ENCODE peak calls at places on chromosomes 6 and 20, in four cellular contexts. J is IMR-90, L is A549, D is K562. T is an unnamed sample.

GRCh38 chr6:21227486-21227885 is 366.1 kb upstream of the SOX4 start:
- DNase-seq in L (no peak), D (no peak), J (peak), T (no peak)

GRCh38 chr20:17845701-17846475 is 122.7 kb downstream of the SNX5 start:
- DNase-seq in L (no peak), D (no peak), J (peak), T (no peak)

GRCh38 chr6:141851063-141851462 is 281.7 kb upstream of the GJE1 start:
- DNase-seq in D (no peak), L (no peak), J (peak), T (no peak)

GRCh38 chr20:42191140-42191860 is 573.1 kb upstream of the CHD6 start:
- DNase-seq in D (no peak), L (no peak), J (no peak), T (no peak)

GRCh38 chr20:19100975-19101374 is 111.5 kb upstream of the SLC24A3 start:
- DNase-seq in L (no peak), J (no peak), D (no peak), T (no peak)

GRCh38 chr20:32638848-32639247 is 34.9 kb downstream of the C20orf203 start:
- DNase-seq in D (no peak), J (no peak), L (no peak), T (no peak)

GRCh38 chr6:159633196-159633595 is 59.8 kb downstream of the SOD2 start:
- DNase-seq in L (peak), D (peak), J (peak), T (peak)

GRCh38 chr6:118706702-118707101 is 55.3 kb upstream of the CEP85L start:
- DNase-seq in L (no peak), J (no peak), D (no peak), T (no peak)

GRCh38 chr20:41984031-41984430 is 365.9 kb upstream of the CHD6 start:
- DNase-seq in J (no peak), D (no peak), L (no peak), T (no peak)

GRCh38 chr6:170050591-170051041 is 240.3 kb downstream of the DLL1 start:
- DNase-seq in D (no peak), L (no peak), J (no peak), T (no peak)
- TF ChIP-seq BHLHE40 in D (no peak), L (no peak), J (no peak), T (no peak)

DNA sequence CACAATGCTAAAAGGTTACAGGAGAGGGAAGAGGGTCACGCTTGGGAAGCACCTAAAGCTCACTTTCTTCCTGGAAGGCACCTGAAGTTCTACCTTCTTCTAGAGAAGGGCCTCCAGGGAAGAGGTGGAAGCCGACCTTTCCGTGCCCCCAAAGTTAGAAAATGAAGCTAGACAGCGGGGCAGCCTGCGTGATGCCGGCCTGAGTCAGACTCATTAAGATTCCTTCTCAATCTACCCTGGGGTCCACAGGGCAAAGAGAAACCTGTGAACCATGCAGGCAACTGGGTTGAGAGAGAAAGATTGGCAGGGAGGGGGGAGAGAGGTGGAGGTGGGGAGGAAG is 54.8 kb upstream of the CCDC167 start:
- DNase-seq in L (no peak), D (no peak), J (peak), T (no peak)
- TF ChIP-seq BHLHE40 in L (no peak), D (no peak), J (no peak), T (no peak)

DNA sequence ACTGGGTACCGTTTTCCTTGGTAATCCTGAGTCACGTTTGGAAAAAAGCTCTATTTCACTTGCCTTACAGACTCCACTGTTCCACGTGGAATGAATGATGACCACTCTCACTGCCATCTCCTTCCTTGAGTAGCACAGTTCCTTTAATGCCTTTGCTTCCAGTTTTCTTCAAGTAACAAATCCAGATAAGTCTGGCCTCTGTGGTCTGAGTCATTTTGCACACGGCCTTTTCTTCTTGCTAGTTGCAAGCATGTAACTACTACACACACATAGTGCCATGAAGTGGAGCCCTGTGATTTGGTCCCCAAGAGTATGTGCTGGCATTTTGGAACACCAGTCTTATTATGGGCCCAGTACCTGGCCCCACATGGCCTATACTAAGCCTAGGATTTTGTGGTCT is 182.8 kb downstream of the SASH1 start:
- DNase-seq in D (no peak), J (peak), L (no peak), T (no peak)
- TF ChIP-seq BHLHE40 in D (no peak), J (no peak), L (no peak), T (no peak)

DNA sequence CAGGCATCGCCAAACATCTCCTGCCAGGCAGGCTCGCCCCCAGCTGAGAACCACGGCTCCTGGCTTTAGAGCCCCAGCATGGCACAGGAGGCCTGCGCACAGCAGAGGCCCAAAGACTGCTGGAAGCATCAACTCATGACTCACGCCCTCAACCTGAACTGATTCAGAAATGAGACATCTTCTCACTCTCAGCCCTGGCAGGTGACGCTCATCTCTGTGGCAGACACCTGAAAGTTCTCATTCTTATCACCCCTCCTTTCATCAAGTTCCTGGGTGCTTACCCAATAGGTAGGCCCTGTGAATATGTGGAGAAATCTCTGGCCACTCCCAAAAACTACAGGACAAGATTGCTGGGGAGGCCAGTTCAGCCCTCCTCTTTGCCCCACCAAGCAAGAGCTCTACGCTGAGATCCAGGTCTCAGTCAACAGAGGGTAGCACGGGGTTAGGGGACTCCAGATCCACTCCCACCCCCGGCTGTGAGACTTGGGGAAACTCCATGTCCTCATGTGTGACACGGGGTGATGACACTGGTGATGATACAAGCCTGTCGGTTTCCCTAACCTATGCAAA is 11.3 kb downstream of the NFATC2 start:
- DNase-seq in D (no peak), L (peak), J (peak), T (no peak)
- TF ChIP-seq BHLHE40 in D (no peak), L (no peak), J (no peak), T (no peak)

GRCh38 chr6:55208469-55208868 is 34.2 kb downstream of the HCRTR2 start:
- DNase-seq in L (no peak), D (no peak), J (no peak), T (no peak)

GRCh38 chr6:55212147-55212546 is 37.8 kb downstream of the HCRTR2 start:
- DNase-seq in J (peak), D (no peak), L (no peak), T (no peak)

GRCh38 chr6:55210952-55211351 is 36.6 kb downstream of the HCRTR2 start:
- DNase-seq in J (no peak), D (no peak), L (no peak), T (no peak)

DNA sequence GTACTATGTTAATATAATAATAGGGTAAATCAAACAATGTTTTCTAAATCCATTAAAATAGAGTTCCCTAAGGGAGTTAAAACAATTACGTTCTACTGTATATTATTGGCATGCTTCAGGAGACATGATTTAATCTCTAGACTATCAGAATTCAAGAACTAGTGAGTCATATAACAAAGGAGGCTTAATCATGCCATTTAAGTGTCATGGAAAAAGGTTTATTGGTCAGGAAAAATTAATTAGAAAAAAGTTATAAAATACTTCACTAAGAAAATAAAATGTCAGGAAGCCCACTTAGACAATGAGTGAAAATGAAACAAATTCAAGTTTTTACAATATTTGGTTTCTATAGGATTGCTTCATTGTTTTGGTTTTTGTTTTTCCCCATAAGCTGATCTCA is 34.7 kb downstream of the HCRTR2 start:
- DNase-seq in D (no peak), J (no peak), L (no peak), T (no peak)
- TF ChIP-seq BHLHE40 in D (no peak), J (no peak), L (no peak), T (no peak)

DNA sequence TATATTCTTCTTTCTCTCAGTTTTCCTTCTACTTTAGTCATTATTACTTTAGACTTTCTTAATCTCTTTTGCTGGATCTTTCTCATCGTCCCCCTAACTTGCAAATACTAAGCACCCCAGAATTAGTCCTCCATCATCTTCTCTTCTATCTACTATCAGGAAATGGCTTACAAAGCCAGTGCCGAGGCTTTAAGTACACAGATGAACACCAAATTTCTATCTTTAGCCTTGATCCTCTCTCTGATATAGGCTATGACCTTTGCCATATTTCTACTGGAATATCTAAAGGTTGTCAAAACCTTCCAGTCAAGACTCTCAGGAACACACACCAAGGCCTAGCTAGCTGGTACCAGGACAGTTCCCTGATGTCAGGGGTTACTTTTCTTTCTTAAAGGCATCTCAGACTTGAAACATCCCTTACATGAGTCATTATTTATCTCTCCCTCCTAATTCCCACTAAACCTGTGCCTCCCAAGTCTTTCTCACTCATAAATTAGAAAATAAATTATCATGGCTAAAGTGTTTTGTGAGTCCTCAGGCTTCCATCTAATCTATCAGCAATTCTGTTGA is 278.6 kb upstream of the TCF21 start:
- DNase-seq in D (no peak), J (peak), L (peak), T (no peak)
- TF ChIP-seq BHLHE40 in D (no peak), J (no peak), L (no peak), T (no peak)

DNA sequence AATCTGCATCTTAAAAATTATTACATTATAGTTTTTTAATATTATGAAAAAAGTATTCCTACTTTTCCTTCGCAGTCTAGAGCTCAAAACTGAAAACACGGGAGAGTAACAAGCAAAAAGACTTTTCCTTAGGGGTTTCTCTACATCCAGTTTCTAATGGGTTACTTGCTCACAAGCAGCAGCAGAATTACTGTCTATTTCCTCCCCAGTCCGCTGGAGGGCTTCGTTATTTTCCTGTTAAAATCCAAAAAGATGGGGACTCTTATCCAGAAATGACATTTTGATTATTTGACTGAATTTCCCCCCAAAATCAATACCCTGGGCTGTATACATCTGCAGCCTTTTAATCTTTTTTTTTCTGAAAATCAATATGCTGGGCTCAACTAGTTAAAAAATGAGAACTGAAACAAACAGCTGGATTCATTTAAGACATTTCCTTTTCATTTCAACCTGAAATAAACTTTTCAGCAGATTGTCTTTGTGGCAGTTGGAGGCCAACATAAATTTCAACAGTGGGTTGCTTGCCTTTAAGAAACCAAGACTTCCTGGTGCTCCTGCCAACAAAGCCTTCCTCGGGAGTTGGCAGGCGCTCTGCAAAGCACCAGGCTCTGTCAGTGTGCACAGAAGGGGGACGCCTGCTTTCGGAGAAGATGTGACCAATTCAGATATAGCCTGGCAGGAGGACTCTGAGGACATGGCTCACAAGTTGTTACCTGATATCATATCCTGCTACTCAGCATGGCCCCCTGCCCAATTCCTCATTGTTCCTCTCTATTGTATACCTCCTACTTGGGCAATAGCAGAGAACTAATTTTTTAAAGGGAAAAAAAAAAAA is 204.7 kb upstream of the ARG1 start:
- DNase-seq in D (no peak), L (no peak), J (no peak), T (no peak)
- TF ChIP-seq BHLHE40 in D (no peak), L (no peak), J (no peak), T (no peak)

GRCh38 chr20:59598625-59599310 is 5.6 kb upstream of the PHACTR3 start:
- DNase-seq in J (no peak), D (peak), L (peak), T (peak)
- TF ChIP-seq BHLHE40 in J (no peak), D (no peak), L (no peak), T (no peak)

GRCh38 chr20:25258828-25259227 is 10.9 kb downstream of the PYGB start:
- DNase-seq in J (no peak), D (no peak), L (no peak), T (no peak)

GRCh38 chr20:25257756-25258462 is 10.0 kb downstream of the PYGB start:
- DNase-seq in L (no peak), D (peak), J (no peak), T (no peak)

GRCh38 chr20:25259358-25259757 is 11.5 kb downstream of the PYGB start:
- DNase-seq in D (no peak), J (no peak), L (no peak), T (no peak)

GRCh38 chr20:25257130-25257529 is 9.2 kb downstream of the PYGB start:
- DNase-seq in D (no peak), J (no peak), L (no peak), T (no peak)

DNA sequence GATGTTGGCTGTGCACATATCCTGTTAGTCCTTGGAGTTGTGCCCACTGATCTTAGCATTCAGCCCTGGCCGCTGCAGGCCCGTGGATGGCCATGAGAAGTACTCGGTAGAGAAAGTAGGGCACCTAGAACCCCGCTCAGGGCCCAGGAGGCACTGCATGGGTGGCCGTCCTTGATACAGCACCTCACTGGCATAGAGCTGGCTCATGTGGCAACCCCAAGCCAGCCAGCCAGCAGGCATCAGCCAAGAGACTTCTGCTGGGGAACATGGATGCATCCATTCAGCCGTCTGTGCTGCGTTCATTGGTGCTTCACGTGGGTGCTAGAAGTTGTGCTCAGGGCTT is 10.5 kb downstream of the PYGB start:
- DNase-seq in D (no peak), J (no peak), L (no peak), T (no peak)
- TF ChIP-seq BHLHE40 in D (no peak), J (no peak), L (no peak), T (no peak)

GRCh38 chr6:150325093-150325772 is 43.6 kb upstream of the IYD start:
- DNase-seq in D (no peak), L (no peak), J (no peak), T (no peak)

GRCh38 chr6:150324044-150324443 is 44.8 kb upstream of the IYD start:
- DNase-seq in L (no peak), D (no peak), J (no peak), T (no peak)

GRCh38 chr6:150323205-150323604 is 45.6 kb upstream of the IYD start:
- DNase-seq in L (no peak), D (no peak), J (no peak), T (no peak)

GRCh38 chr6:150328744-150329400 is 39.9 kb upstream of the IYD start:
- DNase-seq in J (no peak), L (no peak), D (no peak), T (no peak)

GRCh38 chr6:150327117-150327774 is 41.6 kb upstream of the IYD start:
- DNase-seq in D (peak), L (no peak), J (no peak), T (no peak)
- TF ChIP-seq BHLHE40 in D (no peak), L (no peak), J (no peak), T (no peak)

T was measured in HEK293T.